ENCODE peak calls at places on chromosomes 12 and 14, in six cellular contexts. One of them, this sample, is unnamed.

GRCh38 chr12:25839470-25839869 is 119.0 kb upstream of the RASSF8 start:
- DNase-seq in psoas muscle: no peak
- DNase-seq in tibial nerve: no peak
- DNase-seq in spleen: no peak
- DNase-seq in lower leg skin: no peak
- DNase-seq in cardiac muscle cell: no peak
- DNase-seq in this sample: no peak

GRCh38 chr12:79927772-79928474 is 7.0 kb downstream of the PPP1R12A start:
- DNase-seq in tibial nerve: no peak
- DNase-seq in spleen: no peak
- DNase-seq in lower leg skin: no peak
- DNase-seq in psoas muscle: no peak
- DNase-seq in cardiac muscle cell: no peak
- DNase-seq in this sample: no peak

GRCh38 chr12:130879781-130880389 is 8.0 kb downstream of the RAN start:
- DNase-seq in spleen: peak
- DNase-seq in lower leg skin: no peak
- DNase-seq in psoas muscle: no peak
- DNase-seq in tibial nerve: no peak
- DNase-seq in cardiac muscle cell: no peak
- DNase-seq in this sample: no peak

GRCh38 chr12:65536876-65537661 is 258.6 kb downstream of the MSRB3 start:
- DNase-seq in cardiac muscle cell: peak
- DNase-seq in psoas muscle: no peak
- DNase-seq in spleen: no peak
- DNase-seq in tibial nerve: peak
- DNase-seq in lower leg skin: no peak
- DNase-seq in this sample: peak

GRCh38 chr12:80807640-80808288 is 91.1 kb downstream of the MYF5 start:
- DNase-seq in spleen: no peak
- DNase-seq in cardiac muscle cell: no peak
- DNase-seq in lower leg skin: no peak
- DNase-seq in tibial nerve: no peak
- DNase-seq in psoas muscle: no peak
- DNase-seq in this sample: no peak

GRCh38 chr12:104312202-104312601 is 8.7 kb downstream of the EID3 start:
- DNase-seq in lower leg skin: no peak
- DNase-seq in spleen: no peak
- DNase-seq in tibial nerve: no peak
- DNase-seq in cardiac muscle cell: no peak
- DNase-seq in psoas muscle: no peak
- DNase-seq in this sample: no peak

GRCh38 chr14:89907655-89908054 is 46.9 kb downstream of the EFCAB11 start:
- DNase-seq in psoas muscle: no peak
- DNase-seq in tibial nerve: no peak
- DNase-seq in cardiac muscle cell: no peak
- DNase-seq in lower leg skin: no peak
- DNase-seq in spleen: no peak
- DNase-seq in this sample: no peak

GRCh38 chr12:31732926-31733548 is 4.2 kb upstream of the AMN1 start:
- DNase-seq in tibial nerve: no peak
- DNase-seq in cardiac muscle cell: no peak
- DNase-seq in lower leg skin: peak
- DNase-seq in spleen: no peak
- DNase-seq in psoas muscle: no peak
- DNase-seq in this sample: peak

DNA sequence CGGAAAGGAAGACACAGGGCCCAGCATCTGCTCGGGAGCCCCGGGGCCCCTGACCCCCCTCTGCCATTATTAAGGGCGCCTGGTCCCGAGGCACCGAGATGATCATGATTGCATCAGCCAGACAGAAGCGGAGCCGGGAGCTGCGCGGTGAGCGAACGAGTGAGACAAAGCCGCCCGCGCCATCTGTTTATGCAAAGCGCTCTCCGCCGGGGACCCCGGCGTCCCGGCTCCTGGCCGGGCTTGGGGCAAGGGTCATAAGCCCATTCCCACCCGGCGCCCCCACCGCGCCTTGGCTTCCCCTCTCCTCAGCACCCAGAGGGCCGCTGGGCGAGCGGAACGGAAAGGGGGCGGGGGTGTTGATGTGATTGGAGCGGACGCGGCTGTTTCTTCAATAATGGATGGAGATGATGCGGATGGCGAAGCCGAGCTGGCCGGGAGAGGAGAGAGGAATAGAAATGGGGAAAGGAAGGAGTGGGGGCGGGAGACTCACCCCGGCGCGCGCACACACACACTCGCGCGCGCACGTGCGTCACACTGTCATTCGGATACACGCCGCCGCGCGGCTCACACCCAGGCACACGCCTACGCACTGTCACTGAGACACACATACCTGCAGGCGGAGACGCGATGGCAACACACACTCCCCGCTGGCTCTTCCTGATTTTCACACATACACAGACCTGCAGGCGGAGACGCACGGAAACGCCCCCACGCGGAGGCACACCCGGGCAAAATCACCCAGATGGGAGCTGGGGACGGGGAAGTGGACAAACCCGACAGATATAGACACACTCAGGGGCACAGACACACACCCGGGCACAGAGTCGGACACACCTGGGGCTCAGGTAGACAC is 10.7 kb downstream of the STAC3 start:
- DNase-seq in lower leg skin: peak
- DNase-seq in cardiac muscle cell: peak
- DNase-seq in spleen: peak
- DNase-seq in psoas muscle: peak
- DNase-seq in tibial nerve: no peak
- DNase-seq in this sample: no peak
- TF ChIP-seq CTCF in lower leg skin: no peak
- TF ChIP-seq CTCF in cardiac muscle cell: peak
- TF ChIP-seq CTCF in spleen: no peak
- TF ChIP-seq CTCF in psoas muscle: no peak
- TF ChIP-seq CTCF in tibial nerve: peak
- TF ChIP-seq CTCF in this sample: no peak

GRCh38 chr12:2691001-2691339 is 103.8 kb upstream of the FKBP4 start:
- DNase-seq in cardiac muscle cell: peak
- DNase-seq in lower leg skin: no peak
- DNase-seq in tibial nerve: no peak
- DNase-seq in spleen: peak
- DNase-seq in psoas muscle: no peak
- DNase-seq in this sample: no peak
- H3K4me3 ChIP-seq in cardiac muscle cell: peak
- H3K4me3 ChIP-seq in lower leg skin: no peak
- H3K4me3 ChIP-seq in tibial nerve: peak
- H3K4me3 ChIP-seq in spleen: peak
- H3K4me3 ChIP-seq in psoas muscle: peak
- H3K4me3 ChIP-seq in this sample: no peak

DNA sequence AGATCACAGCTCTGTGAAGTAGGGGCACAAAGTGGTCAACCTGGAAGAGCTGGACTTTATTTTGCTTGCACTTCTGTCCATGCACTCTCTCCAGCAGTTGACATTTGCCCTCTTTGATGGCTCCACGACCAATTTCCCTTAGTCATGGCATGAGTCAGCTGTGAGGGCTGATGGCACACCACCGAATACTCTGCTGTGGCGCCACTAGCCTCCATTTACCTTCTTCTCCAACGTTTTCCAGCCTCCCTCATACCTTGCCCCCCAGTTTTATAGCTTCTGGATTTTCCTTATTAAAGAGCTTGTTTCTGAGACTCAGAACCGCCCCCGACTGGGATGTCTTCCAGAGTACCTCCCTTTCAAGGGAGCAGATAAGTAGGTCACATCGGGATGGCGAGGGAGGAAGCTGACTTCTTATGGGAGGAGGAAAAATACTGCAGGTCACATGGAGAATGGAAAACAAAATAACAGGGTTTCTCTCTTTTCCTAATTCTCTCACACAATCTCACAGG is 17.6 kb downstream of the NINJ2 start:
- DNase-seq in tibial nerve: peak
- DNase-seq in spleen: no peak
- DNase-seq in psoas muscle: peak
- DNase-seq in cardiac muscle cell: peak
- DNase-seq in lower leg skin: peak
- DNase-seq in this sample: no peak
- TF ChIP-seq CTCF in tibial nerve: no peak
- TF ChIP-seq CTCF in spleen: no peak
- TF ChIP-seq CTCF in psoas muscle: no peak
- TF ChIP-seq CTCF in cardiac muscle cell: no peak
- TF ChIP-seq CTCF in lower leg skin: no peak
- TF ChIP-seq CTCF in this sample: no peak

GRCh38 chr14:99229654-99230215 is 42.3 kb downstream of the BCL11B start:
- DNase-seq in spleen: peak
- DNase-seq in psoas muscle: no peak
- DNase-seq in lower leg skin: no peak
- DNase-seq in cardiac muscle cell: no peak
- DNase-seq in tibial nerve: no peak
- DNase-seq in this sample: no peak
- H3K4me3 ChIP-seq in spleen: no peak
- H3K4me3 ChIP-seq in psoas muscle: peak
- H3K4me3 ChIP-seq in lower leg skin: no peak
- H3K4me3 ChIP-seq in cardiac muscle cell: no peak
- H3K4me3 ChIP-seq in tibial nerve: no peak
- H3K4me3 ChIP-seq in this sample: no peak

DNA sequence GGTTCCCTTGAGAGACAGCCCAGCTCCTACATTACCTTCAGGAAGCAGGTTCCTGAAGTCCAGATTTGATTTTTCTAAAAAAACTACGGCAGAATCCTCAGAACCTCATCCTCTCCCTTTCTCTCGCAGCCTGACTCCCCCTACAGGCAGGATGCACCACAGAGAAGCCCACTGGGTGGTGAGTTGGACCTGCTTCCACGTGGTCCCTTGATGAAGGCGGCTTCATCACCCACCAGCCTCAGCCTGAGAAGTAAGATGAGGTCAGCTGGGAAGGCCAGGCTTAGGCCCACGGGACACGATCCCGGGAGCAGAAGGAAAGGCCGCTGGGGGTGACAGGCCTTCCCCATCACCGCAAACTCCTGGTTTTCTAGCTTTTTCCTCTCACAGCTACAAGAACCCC is 83.0 kb downstream of the ACTN1 start:
- DNase-seq in spleen: no peak
- DNase-seq in cardiac muscle cell: no peak
- DNase-seq in tibial nerve: no peak
- DNase-seq in lower leg skin: no peak
- DNase-seq in psoas muscle: no peak
- DNase-seq in this sample: no peak
- TF ChIP-seq CTCF in spleen: no peak
- TF ChIP-seq CTCF in cardiac muscle cell: peak
- TF ChIP-seq CTCF in tibial nerve: no peak
- TF ChIP-seq CTCF in lower leg skin: no peak
- TF ChIP-seq CTCF in psoas muscle: no peak
- TF ChIP-seq CTCF in this sample: peak

GRCh38 chr14:94077823-94078222 is 3.2 kb downstream of the DDX24 start:
- DNase-seq in psoas muscle: no peak
- DNase-seq in lower leg skin: no peak
- DNase-seq in tibial nerve: no peak
- DNase-seq in cardiac muscle cell: no peak
- DNase-seq in spleen: no peak
- DNase-seq in this sample: no peak

GRCh38 chr14:94075008-94075407 is 6.0 kb downstream of the DDX24 start:
- DNase-seq in lower leg skin: no peak
- DNase-seq in tibial nerve: no peak
- DNase-seq in spleen: no peak
- DNase-seq in cardiac muscle cell: no peak
- DNase-seq in psoas muscle: no peak
- DNase-seq in this sample: no peak

GRCh38 chr14:94074534-94074933 is 6.5 kb downstream of the DDX24 start:
- DNase-seq in tibial nerve: no peak
- DNase-seq in spleen: no peak
- DNase-seq in lower leg skin: no peak
- DNase-seq in cardiac muscle cell: no peak
- DNase-seq in psoas muscle: no peak
- DNase-seq in this sample: no peak

GRCh38 chr14:94079891-94080605 is 954 bp downstream of the DDX24 start:
- DNase-seq in psoas muscle: no peak
- DNase-seq in cardiac muscle cell: no peak
- DNase-seq in lower leg skin: no peak
- DNase-seq in spleen: no peak
- DNase-seq in tibial nerve: no peak
- DNase-seq in this sample: no peak

GRCh38 chr14:94077111-94077821 is 3.7 kb downstream of the DDX24 start:
- DNase-seq in psoas muscle: no peak
- DNase-seq in lower leg skin: no peak
- DNase-seq in cardiac muscle cell: no peak
- DNase-seq in tibial nerve: no peak
- DNase-seq in spleen: no peak
- DNase-seq in this sample: no peak
- H3K4me3 ChIP-seq in psoas muscle: peak
- H3K4me3 ChIP-seq in lower leg skin: no peak
- H3K4me3 ChIP-seq in cardiac muscle cell: peak
- H3K4me3 ChIP-seq in tibial nerve: peak
- H3K4me3 ChIP-seq in spleen: peak
- H3K4me3 ChIP-seq in this sample: peak

GRCh38 chr12:116720129-116720528 is 17.7 kb downstream of the SPRING1 start:
- DNase-seq in spleen: no peak
- DNase-seq in psoas muscle: no peak
- DNase-seq in cardiac muscle cell: no peak
- DNase-seq in tibial nerve: no peak
- DNase-seq in lower leg skin: no peak
- DNase-seq in this sample: no peak
- TF ChIP-seq CTCF in spleen: no peak
- TF ChIP-seq CTCF in psoas muscle: no peak
- TF ChIP-seq CTCF in cardiac muscle cell: no peak
- TF ChIP-seq CTCF in tibial nerve: no peak
- TF ChIP-seq CTCF in lower leg skin: no peak
- TF ChIP-seq CTCF in this sample: no peak